ENCODE peak calls at places on chromosomes 11 and 22, in ten cellular contexts. G, S, R, H, Q, X, M, N, B and P are unnamed samples.
A peak's percentile ranks its signal among the peaks of the same experiment; 100 is the strongest.

GRCh38 chr11:80417681-80418080 is 976.9 kb upstream of the TENM4 start:
- DNase-seq in G (no peak), S (no peak), R (no peak), H (no peak), Q (no peak), X (no peak), M (no peak), N (no peak), B (peak; percentile 7), P (no peak)

GRCh38 chr11:109237636-109238035 is 184.4 kb upstream of the C11orf87 start:
- DNase-seq in G (no peak), S (peak; percentile 38), R (no peak), H (no peak), Q (no peak), X (no peak), M (no peak), N (no peak), B (no peak), P (no peak)

GRCh38 chr22:27748355-27749168 is 53.0 kb downstream of the MN1 start:
- DNase-seq in G (no peak), S (peak; percentile 82), R (no peak), H (peak; percentile 79), Q (peak; percentile 13), X (no peak), M (peak; percentile 28), N (no peak), B (peak; percentile 62), P (no peak)

GRCh38 chr22:44399906-44400762 is 87.4 kb upstream of the SHISAL1 start:
- DNase-seq in G (peak; percentile 17), S (no peak), R (no peak), H (no peak), Q (no peak), X (no peak), M (no peak), N (no peak), B (no peak), P (no peak)

GRCh38 chr22:19045094-19045493 is 77.1 kb downstream of the DGCR2 start:
- DNase-seq in G (no peak), S (no peak), R (no peak), H (no peak), Q (no peak), X (no peak), M (no peak), N (no peak), B (peak; percentile 29), P (no peak)

GRCh38 chr11:44270403-44271192 is 39.3 kb downstream of the ALX4 start:
- DNase-seq in G (no peak), S (no peak), R (no peak), H (peak; percentile 16), Q (no peak), X (no peak), M (no peak), N (peak; percentile 77), B (no peak), P (no peak)

GRCh38 chr11:92297551-92298237 is 73.1 kb downstream of the FAT3 start:
- DNase-seq in G (no peak), S (no peak), R (no peak), H (no peak), Q (no peak), X (no peak), M (no peak), N (no peak), B (no peak), P (no peak)

GRCh38 chr11:97909544-97910394 is 1111.0 kb upstream of the CNTN5 start:
- DNase-seq in G (no peak), S (peak; percentile 59), R (no peak), H (peak; percentile 70), Q (no peak), X (no peak), M (no peak), N (no peak), B (no peak), P (no peak)

GRCh38 chr11:93491941-93492340 is 51.2 kb downstream of the SMCO4 start:
- DNase-seq in G (no peak), S (no peak), R (no peak), H (no peak), Q (no peak), X (no peak), M (no peak), N (no peak), B (no peak), P (no peak)

GRCh38 chr11:34644669-34645406 is 23.9 kb downstream of the EHF start:
- DNase-seq in G (no peak), S (peak; percentile 44), R (no peak), H (peak; percentile 54), Q (no peak), X (no peak), M (no peak), N (no peak), B (peak; percentile 75), P (no peak)

GRCh38 chr22:21567456-21568206 is at the start of gene UBE2L3:
- DNase-seq in G (peak; percentile 82), S (peak; percentile 34), R (peak; percentile 55), H (peak; percentile 82), Q (peak; percentile 88), X (peak; percentile 87), M (peak; percentile 90), N (peak; percentile 89), B (peak; percentile 67), P (peak; percentile 81)

GRCh38 chr22:35622132-35622913 is 5.2 kb upstream of the MB start:
- DNase-seq in G (peak; percentile 46), S (no peak), R (no peak), H (no peak), Q (peak; percentile 71), X (no peak), M (peak; percentile 62), N (peak; percentile 82), B (no peak), P (no peak)

GRCh38 chr22:39956932-39957664 is 3.1 kb upstream of the TMA7B start:
- DNase-seq in G (no peak), S (no peak), R (no peak), H (no peak), Q (no peak), X (no peak), M (no peak), N (no peak), B (no peak), P (no peak)

GRCh38 chr11:114173836-114174235 is 114.3 kb downstream of the ZBTB16 start:
- DNase-seq in G (no peak), S (no peak), R (no peak), H (no peak), Q (no peak), X (no peak), M (no peak), N (no peak), B (no peak), P (no peak)

GRCh38 chr11:70725272-70725671 is 326.9 kb downstream of the CTTN start:
- DNase-seq in G (no peak), S (no peak), R (no peak), H (no peak), Q (no peak), X (no peak), M (no peak), N (no peak), B (no peak), P (no peak)

GRCh38 chr11:28529046-28529445 is 420.9 kb downstream of the METTL15 start:
- DNase-seq in G (no peak), S (no peak), R (no peak), H (peak; percentile 27), Q (no peak), X (no peak), M (no peak), N (no peak), B (peak; percentile 8), P (no peak)

GRCh38 chr11:8766043-8766992 is 83.7 kb downstream of the RPL27A start:
- DNase-seq in G (peak; percentile 24), S (peak; percentile 53), R (no peak), H (no peak), Q (no peak), X (no peak), M (no peak), N (no peak), B (peak; percentile 43), P (no peak)
- TF ChIP-seq CTCF in G (no peak), S (peak; percentile 45), R (no peak), H (no peak), Q (no peak), X (no peak), M (no peak), N (no peak), B (no peak), P (no peak)

GRCh38 chr11:45485070-45485716 is 180.2 kb downstream of the CHST1 start:
- DNase-seq in G (peak; percentile 9), S (no peak), R (peak; percentile 14), H (peak; percentile 5), Q (no peak), X (no peak), M (no peak), N (peak; percentile 24), B (no peak), P (no peak)
- TF ChIP-seq CTCF in G (no peak), S (no peak), R (no peak), H (no peak), Q (no peak), X (no peak), M (no peak), N (no peak), B (no peak), P (no peak)

DNA sequence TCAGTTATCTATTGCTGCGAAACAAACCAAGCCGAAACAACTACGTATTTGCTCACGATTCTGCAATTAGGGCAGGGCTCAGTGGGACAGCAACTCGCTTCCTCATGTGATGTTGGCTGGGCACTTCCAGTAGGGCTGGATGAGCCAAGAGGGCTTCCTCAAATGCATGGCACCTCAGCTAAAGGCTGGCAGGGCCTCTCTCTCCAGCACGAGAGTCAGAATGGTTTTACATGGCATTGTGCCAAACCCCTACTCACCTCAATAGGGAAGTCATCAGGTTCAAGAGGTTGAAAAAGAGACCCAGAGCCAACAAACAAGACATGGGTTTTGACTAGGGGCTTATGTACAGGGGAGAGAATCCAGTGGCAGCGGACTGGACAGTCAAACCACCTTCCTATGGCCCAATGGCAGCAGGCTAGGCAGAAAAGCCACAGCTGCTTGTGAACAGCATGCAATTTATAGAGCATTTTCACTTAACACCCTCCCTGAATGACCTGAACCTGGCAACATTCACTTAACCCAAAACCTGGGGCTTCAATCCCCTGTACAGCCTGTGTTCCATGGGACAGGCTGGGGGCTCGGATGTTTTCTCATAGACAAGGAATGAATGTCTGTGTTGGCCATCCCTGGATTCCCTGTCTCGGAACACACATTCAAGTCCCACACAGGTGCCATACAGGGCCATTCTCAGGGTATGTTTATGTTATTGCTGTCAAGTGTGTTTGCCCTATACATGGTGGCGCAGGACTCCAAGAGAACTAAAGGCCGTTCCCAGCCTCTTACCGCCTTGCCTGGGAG is 154.2 kb upstream of the NAV2 start:
- DNase-seq in G (no peak), S (no peak), R (no peak), H (no peak), Q (no peak), X (no peak), M (no peak), N (no peak), B (no peak), P (no peak)
- TF ChIP-seq CTCF in G (no peak), S (no peak), R (no peak), H (no peak), Q (no peak), X (no peak), M (no peak), N (no peak), B (no peak), P (no peak)

DNA sequence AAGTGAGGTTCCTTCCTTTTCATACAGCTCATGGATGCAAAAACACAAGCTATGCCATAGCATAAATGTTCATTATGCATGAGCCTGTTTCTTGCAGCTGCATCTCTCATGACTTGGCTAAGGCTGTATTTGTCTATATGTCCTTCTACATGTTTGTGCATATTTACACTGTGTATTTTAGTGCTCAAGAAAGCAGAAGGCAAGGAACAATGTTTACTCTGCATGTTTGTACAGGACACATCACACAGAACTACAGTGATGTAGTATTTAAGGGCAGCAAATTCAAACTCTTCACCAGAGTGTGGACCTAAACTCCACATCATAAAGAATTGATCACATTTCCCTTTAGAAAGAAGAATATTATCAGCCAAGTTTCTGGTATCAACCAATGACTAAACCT is 170.3 kb downstream of the CADM1 start:
- DNase-seq in G (no peak), S (no peak), R (no peak), H (no peak), Q (no peak), X (no peak), M (no peak), N (no peak), B (no peak), P (no peak)
- TF ChIP-seq CTCF in G (no peak), S (no peak), R (no peak), H (no peak), Q (no peak), X (no peak), M (no peak), N (no peak), B (no peak), P (no peak)